ENCODE peak calls at places on chromosomes 1 and 21, in ten cellular contexts. One of them, this sample, is unnamed.

GRCh38 chr1:2999571-2999970 is 21.7 kb upstream of the ACTRT2 start:
- DNase-seq in ELR: no peak
- DNase-seq in amniotic epithelial cell: no peak
- DNase-seq in hepatocyte: no peak
- DNase-seq in DMS 273 treated with DMSO at 0.1 percent for 48 hours: no peak
- DNase-seq in effector memory CD8-positive, alpha-beta T cell: no peak
- DNase-seq in cardiac muscle cell: no peak
- DNase-seq in left cardiac atrium: no peak
- DNase-seq in NCI-H345: no peak
- DNase-seq in stimulated activated CD4-positive, alpha-beta T cell treated with anti-CD3 and anti-CD28 coated beads, Interleukin-2, amount 100 ng/mL, for 24 hours: no peak
- DNase-seq in this sample: no peak

GRCh38 chr1:169867012-169867679 is 26.6 kb downstream of the SCYL3 start:
- DNase-seq in ELR: no peak
- DNase-seq in amniotic epithelial cell: no peak
- DNase-seq in hepatocyte: no peak
- DNase-seq in DMS 273 treated with DMSO at 0.1 percent for 48 hours: no peak
- DNase-seq in effector memory CD8-positive, alpha-beta T cell: no peak
- DNase-seq in cardiac muscle cell: no peak
- DNase-seq in left cardiac atrium: no peak
- DNase-seq in NCI-H345: no peak
- DNase-seq in stimulated activated CD4-positive, alpha-beta T cell treated with anti-CD3 and anti-CD28 coated beads, Interleukin-2, amount 100 ng/mL, for 24 hours: no peak
- DNase-seq in this sample: no peak

GRCh38 chr1:214473392-214473791 is 78.0 kb downstream of the PTPN14 start:
- DNase-seq in ELR: peak; percentile 57
- DNase-seq in amniotic epithelial cell: peak; percentile 91
- DNase-seq in hepatocyte: peak; percentile 49
- DNase-seq in DMS 273 treated with DMSO at 0.1 percent for 48 hours: no peak
- DNase-seq in effector memory CD8-positive, alpha-beta T cell: no peak
- DNase-seq in cardiac muscle cell: no peak
- DNase-seq in left cardiac atrium: no peak
- DNase-seq in NCI-H345: no peak
- DNase-seq in stimulated activated CD4-positive, alpha-beta T cell treated with anti-CD3 and anti-CD28 coated beads, Interleukin-2, amount 100 ng/mL, for 24 hours: no peak
- DNase-seq in this sample: peak; percentile 97

GRCh38 chr21:36713746-36714145 is 14.8 kb downstream of the SIM2 start:
- DNase-seq in ELR: no peak
- DNase-seq in amniotic epithelial cell: no peak
- DNase-seq in hepatocyte: no peak
- DNase-seq in DMS 273 treated with DMSO at 0.1 percent for 48 hours: no peak
- DNase-seq in effector memory CD8-positive, alpha-beta T cell: no peak
- DNase-seq in cardiac muscle cell: no peak
- DNase-seq in left cardiac atrium: no peak
- DNase-seq in NCI-H345: no peak
- DNase-seq in stimulated activated CD4-positive, alpha-beta T cell treated with anti-CD3 and anti-CD28 coated beads, Interleukin-2, amount 100 ng/mL, for 24 hours: no peak
- DNase-seq in this sample: no peak

GRCh38 chr21:35254006-35254751 is 205.1 kb upstream of the RUNX1 start:
- DNase-seq in ELR: peak; percentile 64
- DNase-seq in amniotic epithelial cell: peak; percentile 96
- DNase-seq in hepatocyte: peak; percentile 32
- DNase-seq in DMS 273 treated with DMSO at 0.1 percent for 48 hours: no peak
- DNase-seq in effector memory CD8-positive, alpha-beta T cell: no peak
- DNase-seq in cardiac muscle cell: no peak
- DNase-seq in left cardiac atrium: no peak
- DNase-seq in NCI-H345: no peak
- DNase-seq in stimulated activated CD4-positive, alpha-beta T cell treated with anti-CD3 and anti-CD28 coated beads, Interleukin-2, amount 100 ng/mL, for 24 hours: no peak
- DNase-seq in this sample: peak; percentile 55

GRCh38 chr1:18868801-18869424 is 9.5 kb upstream of the TAS1R2 start:
- DNase-seq in ELR: no peak
- DNase-seq in amniotic epithelial cell: no peak
- DNase-seq in hepatocyte: no peak
- DNase-seq in DMS 273 treated with DMSO at 0.1 percent for 48 hours: no peak
- DNase-seq in effector memory CD8-positive, alpha-beta T cell: no peak
- DNase-seq in cardiac muscle cell: no peak
- DNase-seq in left cardiac atrium: no peak
- DNase-seq in NCI-H345: no peak
- DNase-seq in stimulated activated CD4-positive, alpha-beta T cell treated with anti-CD3 and anti-CD28 coated beads, Interleukin-2, amount 100 ng/mL, for 24 hours: no peak
- DNase-seq in this sample: no peak

GRCh38 chr1:33347650-33347992 is 26.7 kb upstream of the A3GALT2 start:
- DNase-seq in ELR: peak; percentile 71
- DNase-seq in amniotic epithelial cell: peak; percentile 65
- DNase-seq in hepatocyte: peak; percentile 53
- DNase-seq in DMS 273 treated with DMSO at 0.1 percent for 48 hours: peak; percentile 45
- DNase-seq in effector memory CD8-positive, alpha-beta T cell: no peak
- DNase-seq in cardiac muscle cell: no peak
- DNase-seq in left cardiac atrium: peak; percentile 75
- DNase-seq in NCI-H345: peak; percentile 12
- DNase-seq in stimulated activated CD4-positive, alpha-beta T cell treated with anti-CD3 and anti-CD28 coated beads, Interleukin-2, amount 100 ng/mL, for 24 hours: no peak
- DNase-seq in this sample: no peak

GRCh38 chr1:173356211-173356762 is 120.8 kb upstream of the PRDX6 start:
- DNase-seq in ELR: no peak
- DNase-seq in amniotic epithelial cell: peak; percentile 74
- DNase-seq in hepatocyte: no peak
- DNase-seq in DMS 273 treated with DMSO at 0.1 percent for 48 hours: no peak
- DNase-seq in effector memory CD8-positive, alpha-beta T cell: no peak
- DNase-seq in cardiac muscle cell: no peak
- DNase-seq in left cardiac atrium: no peak
- DNase-seq in NCI-H345: no peak
- DNase-seq in stimulated activated CD4-positive, alpha-beta T cell treated with anti-CD3 and anti-CD28 coated beads, Interleukin-2, amount 100 ng/mL, for 24 hours: no peak
- DNase-seq in this sample: no peak

GRCh38 chr1:179021873-179022272 is 3.8 kb upstream of the FAM20B start:
- DNase-seq in ELR: no peak
- DNase-seq in amniotic epithelial cell: no peak
- DNase-seq in hepatocyte: no peak
- DNase-seq in DMS 273 treated with DMSO at 0.1 percent for 48 hours: no peak
- DNase-seq in effector memory CD8-positive, alpha-beta T cell: no peak
- DNase-seq in cardiac muscle cell: peak; percentile 58
- DNase-seq in left cardiac atrium: peak; percentile 36
- DNase-seq in NCI-H345: peak; percentile 74
- DNase-seq in stimulated activated CD4-positive, alpha-beta T cell treated with anti-CD3 and anti-CD28 coated beads, Interleukin-2, amount 100 ng/mL, for 24 hours: no peak
- DNase-seq in this sample: peak; percentile 53

GRCh38 chr1:185479781-185480180 is 162.7 kb upstream of the IVNS1ABP start:
- DNase-seq in ELR: no peak
- DNase-seq in amniotic epithelial cell: no peak
- DNase-seq in hepatocyte: no peak
- DNase-seq in DMS 273 treated with DMSO at 0.1 percent for 48 hours: no peak
- DNase-seq in effector memory CD8-positive, alpha-beta T cell: no peak
- DNase-seq in cardiac muscle cell: no peak
- DNase-seq in left cardiac atrium: no peak
- DNase-seq in NCI-H345: peak; percentile 94
- DNase-seq in stimulated activated CD4-positive, alpha-beta T cell treated with anti-CD3 and anti-CD28 coated beads, Interleukin-2, amount 100 ng/mL, for 24 hours: no peak
- DNase-seq in this sample: no peak

GRCh38 chr1:214540324-214540723 is 11.1 kb downstream of the PTPN14 start:
- DNase-seq in ELR: no peak
- DNase-seq in amniotic epithelial cell: no peak
- DNase-seq in hepatocyte: no peak
- DNase-seq in DMS 273 treated with DMSO at 0.1 percent for 48 hours: peak; percentile 31
- DNase-seq in effector memory CD8-positive, alpha-beta T cell: no peak
- DNase-seq in cardiac muscle cell: peak; percentile 60
- DNase-seq in left cardiac atrium: no peak
- DNase-seq in NCI-H345: no peak
- DNase-seq in stimulated activated CD4-positive, alpha-beta T cell treated with anti-CD3 and anti-CD28 coated beads, Interleukin-2, amount 100 ng/mL, for 24 hours: no peak
- DNase-seq in this sample: no peak

GRCh38 chr1:183178490-183178889 is 7.6 kb upstream of the LAMC2 start:
- DNase-seq in ELR: no peak
- DNase-seq in amniotic epithelial cell: peak; percentile 61
- DNase-seq in hepatocyte: no peak
- DNase-seq in DMS 273 treated with DMSO at 0.1 percent for 48 hours: no peak
- DNase-seq in effector memory CD8-positive, alpha-beta T cell: no peak
- DNase-seq in cardiac muscle cell: no peak
- DNase-seq in left cardiac atrium: no peak
- DNase-seq in NCI-H345: no peak
- DNase-seq in stimulated activated CD4-positive, alpha-beta T cell treated with anti-CD3 and anti-CD28 coated beads, Interleukin-2, amount 100 ng/mL, for 24 hours: no peak
- DNase-seq in this sample: no peak

GRCh38 chr1:18175530-18176377 is 68.2 kb downstream of the IGSF21 start:
- DNase-seq in ELR: no peak
- DNase-seq in amniotic epithelial cell: no peak
- DNase-seq in hepatocyte: no peak
- DNase-seq in DMS 273 treated with DMSO at 0.1 percent for 48 hours: no peak
- DNase-seq in effector memory CD8-positive, alpha-beta T cell: no peak
- DNase-seq in cardiac muscle cell: no peak
- DNase-seq in left cardiac atrium: peak; percentile 37
- DNase-seq in NCI-H345: peak; percentile 59
- DNase-seq in stimulated activated CD4-positive, alpha-beta T cell treated with anti-CD3 and anti-CD28 coated beads, Interleukin-2, amount 100 ng/mL, for 24 hours: no peak
- DNase-seq in this sample: no peak

GRCh38 chr1:93616996-93617669 is 64.5 kb downstream of the BCAR3 start:
- DNase-seq in ELR: peak; percentile 55
- DNase-seq in amniotic epithelial cell: no peak
- DNase-seq in hepatocyte: no peak
- DNase-seq in DMS 273 treated with DMSO at 0.1 percent for 48 hours: peak; percentile 36
- DNase-seq in effector memory CD8-positive, alpha-beta T cell: no peak
- DNase-seq in cardiac muscle cell: no peak
- DNase-seq in left cardiac atrium: peak; percentile 59
- DNase-seq in NCI-H345: no peak
- DNase-seq in stimulated activated CD4-positive, alpha-beta T cell treated with anti-CD3 and anti-CD28 coated beads, Interleukin-2, amount 100 ng/mL, for 24 hours: no peak
- DNase-seq in this sample: no peak

GRCh38 chr1:86382878-86383277 is 13.2 kb downstream of the ODF2L start:
- DNase-seq in ELR: no peak
- DNase-seq in amniotic epithelial cell: peak; percentile 39
- DNase-seq in hepatocyte: no peak
- DNase-seq in DMS 273 treated with DMSO at 0.1 percent for 48 hours: no peak
- DNase-seq in effector memory CD8-positive, alpha-beta T cell: no peak
- DNase-seq in cardiac muscle cell: no peak
- DNase-seq in left cardiac atrium: no peak
- DNase-seq in NCI-H345: no peak
- DNase-seq in stimulated activated CD4-positive, alpha-beta T cell treated with anti-CD3 and anti-CD28 coated beads, Interleukin-2, amount 100 ng/mL, for 24 hours: no peak
- DNase-seq in this sample: no peak

GRCh38 chr1:198101716-198102453 is 54.9 kb upstream of the NEK7 start:
- DNase-seq in ELR: no peak
- DNase-seq in amniotic epithelial cell: peak; percentile 21
- DNase-seq in hepatocyte: no peak
- DNase-seq in DMS 273 treated with DMSO at 0.1 percent for 48 hours: no peak
- DNase-seq in effector memory CD8-positive, alpha-beta T cell: no peak
- DNase-seq in cardiac muscle cell: no peak
- DNase-seq in left cardiac atrium: no peak
- DNase-seq in NCI-H345: no peak
- DNase-seq in stimulated activated CD4-positive, alpha-beta T cell treated with anti-CD3 and anti-CD28 coated beads, Interleukin-2, amount 100 ng/mL, for 24 hours: no peak
- DNase-seq in this sample: no peak

GRCh38 chr1:89724369-89725015 is 91.6 kb downstream of the LRRC8C start:
- DNase-seq in ELR: peak; percentile 84
- DNase-seq in amniotic epithelial cell: peak; percentile 6
- DNase-seq in hepatocyte: no peak
- DNase-seq in DMS 273 treated with DMSO at 0.1 percent for 48 hours: no peak
- DNase-seq in effector memory CD8-positive, alpha-beta T cell: no peak
- DNase-seq in cardiac muscle cell: no peak
- DNase-seq in left cardiac atrium: peak; percentile 45
- DNase-seq in NCI-H345: no peak
- DNase-seq in stimulated activated CD4-positive, alpha-beta T cell treated with anti-CD3 and anti-CD28 coated beads, Interleukin-2, amount 100 ng/mL, for 24 hours: peak; percentile 74
- DNase-seq in this sample: no peak

GRCh38 chr21:31366825-31367224 is 22.8 kb upstream of the TIAM1 start:
- DNase-seq in ELR: peak; percentile 80
- DNase-seq in amniotic epithelial cell: peak; percentile 90
- DNase-seq in hepatocyte: no peak
- DNase-seq in DMS 273 treated with DMSO at 0.1 percent for 48 hours: no peak
- DNase-seq in effector memory CD8-positive, alpha-beta T cell: no peak
- DNase-seq in cardiac muscle cell: no peak
- DNase-seq in left cardiac atrium: no peak
- DNase-seq in NCI-H345: no peak
- DNase-seq in stimulated activated CD4-positive, alpha-beta T cell treated with anti-CD3 and anti-CD28 coated beads, Interleukin-2, amount 100 ng/mL, for 24 hours: no peak
- DNase-seq in this sample: peak; percentile 11

GRCh38 chr1:221816899-221817298 is 75.0 kb upstream of the DUSP10 start:
- DNase-seq in ELR: peak; percentile 97
- DNase-seq in amniotic epithelial cell: peak; percentile 97
- DNase-seq in hepatocyte: no peak
- DNase-seq in DMS 273 treated with DMSO at 0.1 percent for 48 hours: no peak
- DNase-seq in effector memory CD8-positive, alpha-beta T cell: no peak
- DNase-seq in cardiac muscle cell: no peak
- DNase-seq in left cardiac atrium: no peak
- DNase-seq in NCI-H345: no peak
- DNase-seq in stimulated activated CD4-positive, alpha-beta T cell treated with anti-CD3 and anti-CD28 coated beads, Interleukin-2, amount 100 ng/mL, for 24 hours: no peak
- DNase-seq in this sample: no peak

GRCh38 chr21:45871616-45872236 is 109.8 kb upstream of the COL6A1 start:
- DNase-seq in ELR: no peak
- DNase-seq in amniotic epithelial cell: no peak
- DNase-seq in hepatocyte: no peak
- DNase-seq in DMS 273 treated with DMSO at 0.1 percent for 48 hours: no peak
- DNase-seq in effector memory CD8-positive, alpha-beta T cell: no peak
- DNase-seq in cardiac muscle cell: no peak
- DNase-seq in left cardiac atrium: no peak
- DNase-seq in NCI-H345: no peak
- DNase-seq in stimulated activated CD4-positive, alpha-beta T cell treated with anti-CD3 and anti-CD28 coated beads, Interleukin-2, amount 100 ng/mL, for 24 hours: no peak
- DNase-seq in this sample: no peak

GRCh38 chr1:54498383-54499096 is 49.5 kb upstream of the ACOT11 start:
- DNase-seq in ELR: no peak
- DNase-seq in amniotic epithelial cell: peak; percentile 24
- DNase-seq in hepatocyte: no peak
- DNase-seq in DMS 273 treated with DMSO at 0.1 percent for 48 hours: no peak
- DNase-seq in effector memory CD8-positive, alpha-beta T cell: no peak
- DNase-seq in cardiac muscle cell: no peak
- DNase-seq in left cardiac atrium: no peak
- DNase-seq in NCI-H345: no peak
- DNase-seq in stimulated activated CD4-positive, alpha-beta T cell treated with anti-CD3 and anti-CD28 coated beads, Interleukin-2, amount 100 ng/mL, for 24 hours: no peak
- DNase-seq in this sample: no peak

GRCh38 chr1:109750241-109750882 is 9.5 kb upstream of the GSTM3 start:
- DNase-seq in ELR: no peak
- DNase-seq in amniotic epithelial cell: no peak
- DNase-seq in hepatocyte: no peak
- DNase-seq in DMS 273 treated with DMSO at 0.1 percent for 48 hours: no peak
- DNase-seq in effector memory CD8-positive, alpha-beta T cell: no peak
- DNase-seq in cardiac muscle cell: no peak
- DNase-seq in left cardiac atrium: no peak
- DNase-seq in NCI-H345: no peak
- DNase-seq in stimulated activated CD4-positive, alpha-beta T cell treated with anti-CD3 and anti-CD28 coated beads, Interleukin-2, amount 100 ng/mL, for 24 hours: no peak
- DNase-seq in this sample: no peak

GRCh38 chr1:25554886-25555752 is 11.7 kb downstream of the LDLRAP1 start:
- DNase-seq in ELR: no peak
- DNase-seq in amniotic epithelial cell: no peak
- DNase-seq in hepatocyte: no peak
- DNase-seq in DMS 273 treated with DMSO at 0.1 percent for 48 hours: no peak
- DNase-seq in effector memory CD8-positive, alpha-beta T cell: no peak
- DNase-seq in cardiac muscle cell: no peak
- DNase-seq in left cardiac atrium: no peak
- DNase-seq in NCI-H345: no peak
- DNase-seq in stimulated activated CD4-positive, alpha-beta T cell treated with anti-CD3 and anti-CD28 coated beads, Interleukin-2, amount 100 ng/mL, for 24 hours: no peak
- DNase-seq in this sample: no peak

GRCh38 chr1:160400646-160401486 is 502 bp downstream of the VANGL2 start:
- DNase-seq in ELR: no peak
- DNase-seq in amniotic epithelial cell: no peak
- DNase-seq in hepatocyte: peak; percentile 75
- DNase-seq in DMS 273 treated with DMSO at 0.1 percent for 48 hours: no peak
- DNase-seq in effector memory CD8-positive, alpha-beta T cell: no peak
- DNase-seq in cardiac muscle cell: peak; percentile 60
- DNase-seq in left cardiac atrium: no peak
- DNase-seq in NCI-H345: peak; percentile 47
- DNase-seq in stimulated activated CD4-positive, alpha-beta T cell treated with anti-CD3 and anti-CD28 coated beads, Interleukin-2, amount 100 ng/mL, for 24 hours: no peak
- DNase-seq in this sample: no peak

GRCh38 chr1:160781914-160782689 is 13.9 kb upstream of the LY9 start:
- DNase-seq in ELR: no peak
- DNase-seq in amniotic epithelial cell: no peak
- DNase-seq in hepatocyte: no peak
- DNase-seq in DMS 273 treated with DMSO at 0.1 percent for 48 hours: no peak
- DNase-seq in effector memory CD8-positive, alpha-beta T cell: no peak
- DNase-seq in cardiac muscle cell: no peak
- DNase-seq in left cardiac atrium: no peak
- DNase-seq in NCI-H345: no peak
- DNase-seq in stimulated activated CD4-positive, alpha-beta T cell treated with anti-CD3 and anti-CD28 coated beads, Interleukin-2, amount 100 ng/mL, for 24 hours: no peak
- DNase-seq in this sample: no peak

GRCh38 chr1:245154429-245155185 is at the start of gene KIF26B:
- DNase-seq in ELR: peak; percentile 63
- DNase-seq in amniotic epithelial cell: peak; percentile 80
- DNase-seq in hepatocyte: peak; percentile 79
- DNase-seq in DMS 273 treated with DMSO at 0.1 percent for 48 hours: peak; percentile 12
- DNase-seq in effector memory CD8-positive, alpha-beta T cell: no peak
- DNase-seq in cardiac muscle cell: peak; percentile 89
- DNase-seq in left cardiac atrium: peak; percentile 42
- DNase-seq in NCI-H345: peak; percentile 56
- DNase-seq in stimulated activated CD4-positive, alpha-beta T cell treated with anti-CD3 and anti-CD28 coated beads, Interleukin-2, amount 100 ng/mL, for 24 hours: peak; percentile 38
- DNase-seq in this sample: no peak

GRCh38 chr1:224317383-224318045 is 12.5 kb downstream of the NVL start:
- DNase-seq in ELR: no peak
- DNase-seq in amniotic epithelial cell: no peak
- DNase-seq in hepatocyte: no peak
- DNase-seq in DMS 273 treated with DMSO at 0.1 percent for 48 hours: no peak
- DNase-seq in effector memory CD8-positive, alpha-beta T cell: no peak
- DNase-seq in cardiac muscle cell: no peak
- DNase-seq in left cardiac atrium: no peak
- DNase-seq in NCI-H345: peak; percentile 83
- DNase-seq in stimulated activated CD4-positive, alpha-beta T cell treated with anti-CD3 and anti-CD28 coated beads, Interleukin-2, amount 100 ng/mL, for 24 hours: no peak
- DNase-seq in this sample: no peak

GRCh38 chr21:42524341-42525227 is 10.9 kb downstream of the SLC37A1 start:
- DNase-seq in ELR: peak; percentile 7
- DNase-seq in amniotic epithelial cell: peak; percentile 40
- DNase-seq in hepatocyte: peak; percentile 82
- DNase-seq in DMS 273 treated with DMSO at 0.1 percent for 48 hours: no peak
- DNase-seq in effector memory CD8-positive, alpha-beta T cell: peak; percentile 70
- DNase-seq in cardiac muscle cell: peak; percentile 33
- DNase-seq in left cardiac atrium: peak; percentile 67
- DNase-seq in NCI-H345: peak; percentile 90
- DNase-seq in stimulated activated CD4-positive, alpha-beta T cell treated with anti-CD3 and anti-CD28 coated beads, Interleukin-2, amount 100 ng/mL, for 24 hours: no peak
- DNase-seq in this sample: no peak